ENCODE peak calls at places on chromosomes 2 and 18, in ten cellular contexts. P is HFFc6; S is MCF 10A; Y is NCI-H1930; K is neural progenitor cell; O is NAMALWA; A is activated naive CD8-positive, alpha-beta T cell treated with anti-CD3 and anti-CD28 coated beads, Interleukin-2, amount 10 ng/mL, durations not matched to agents 7 days and 5 days; R is NCI-H82; Z is GM13976; T is D341Med. X is an unnamed sample.

GRCh38 chr2:108243566-108243965 is 3.8 kb downstream of the SULT1C3 start:
- DNase-seq in R (no peak), K (no peak), S (no peak), Y (no peak), A (no peak), T (no peak), P (peak; percentile 26), O (no peak), Z (no peak), X (no peak)

GRCh38 chr2:198641161-198641560 is 816.6 kb downstream of the SATB2 start:
- DNase-seq in T (no peak), Z (no peak), O (no peak), P (no peak), A (no peak), Y (no peak), K (no peak), S (no peak), R (no peak), X (peak; percentile 14)

GRCh38 chr2:24970483-24971299 is 1.1 kb downstream of the DNAJC27 start:
- DNase-seq in Z (no peak), R (peak; percentile 53), A (no peak), S (peak; percentile 42), K (no peak), Y (no peak), O (no peak), P (peak; percentile 9), T (no peak), X (peak; percentile 37)

GRCh38 chr2:23480991-23481797 is 96.2 kb downstream of the KLHL29 start:
- DNase-seq in Y (no peak), R (no peak), A (no peak), S (peak; percentile 73), O (no peak), T (no peak), Z (no peak), K (no peak), P (peak; percentile 59), X (peak; percentile 92)

GRCh38 chr2:207662203-207662602 is 37.0 kb upstream of the METTL21A start:
- DNase-seq in S (no peak), Z (peak; percentile 47), Y (no peak), A (no peak), K (no peak), P (no peak), R (no peak), T (no peak), O (peak; percentile 83), X (no peak)

GRCh38 chr2:138536302-138536701 is 34.7 kb downstream of the SPOPL start:
- DNase-seq in S (peak; percentile 4), Y (no peak), A (no peak), P (peak; percentile 7), Z (peak; percentile 22), K (peak; percentile 27), R (no peak), T (peak; percentile 51), O (no peak), X (peak; percentile 19)

GRCh38 chr2:46135936-46136335 is 161.3 kb upstream of the EPAS1 start:
- DNase-seq in Y (no peak), A (no peak), K (no peak), R (no peak), Z (no peak), O (no peak), P (peak; percentile 61), T (no peak), S (no peak), X (peak; percentile 72)

GRCh38 chr2:26897807-26898479 is 50.0 kb downstream of the DPYSL5 start:
- DNase-seq in P (no peak), Y (no peak), T (no peak), O (no peak), K (no peak), S (no peak), Z (no peak), R (no peak), A (no peak), X (no peak)

GRCh38 chr18:74613390-74613789 is 15.7 kb downstream of the ZNF407 start:
- DNase-seq in Z (no peak), A (no peak), S (no peak), R (no peak), K (no peak), O (no peak), Y (no peak), T (no peak), P (no peak), X (no peak)

GRCh38 chr2:24122356-24123211 is 550 bp downstream of the PFN4 start:
- DNase-seq in K (peak; percentile 21), Y (peak; percentile 4), O (peak; percentile 21), R (peak; percentile 18), T (no peak), Z (no peak), P (no peak), A (no peak), S (no peak), X (no peak)

GRCh38 chr2:233380132-233381012 is 26.1 kb downstream of the DGKD start:
- DNase-seq in R (peak; percentile 43), K (no peak), Y (no peak), A (no peak), S (no peak), P (no peak), O (peak; percentile 59), Z (no peak), T (peak; percentile 61), X (no peak)

GRCh38 chr2:238281826-238282480 is 6.5 kb downstream of the PER2 start:
- DNase-seq in P (no peak), Z (no peak), R (no peak), S (no peak), A (no peak), T (no peak), O (no peak), Y (no peak), K (no peak), X (no peak)

GRCh38 chr2:58042486-58042970 is 4.1 kb upstream of the VRK2 start:
- DNase-seq in R (peak; percentile 26), Y (no peak), P (peak; percentile 92), K (no peak), S (peak; percentile 92), Z (no peak), T (no peak), A (no peak), O (no peak), X (peak; percentile 79)

GRCh38 chr2:189208254-189208653 is 28.7 kb upstream of the COL5A2 start:
- DNase-seq in K (peak; percentile 8), Y (no peak), O (no peak), A (no peak), R (no peak), S (no peak), P (no peak), T (no peak), Z (no peak), X (no peak)

GRCh38 chr18:7338846-7339245 is 108.0 kb downstream of the LRRC30 start:
- DNase-seq in O (no peak), Y (no peak), Z (no peak), S (peak; percentile 43), R (no peak), K (no peak), P (no peak), A (no peak), T (no peak), X (no peak)

GRCh38 chr2:67054725-67055124 is 342.4 kb upstream of the ETAA1 start:
- DNase-seq in R (peak; percentile 89), O (no peak), P (no peak), Y (no peak), K (no peak), A (no peak), S (no peak), Z (no peak), T (no peak), X (no peak)

GRCh38 chr2:235570256-235570655 is 76.4 kb downstream of the AGAP1 start:
- DNase-seq in R (no peak), Z (no peak), Y (no peak), O (no peak), A (no peak), P (peak; percentile 65), T (no peak), K (no peak), S (no peak), X (peak; percentile 66)

GRCh38 chr2:215899111-215900074 is 114.0 kb downstream of the MREG start:
- DNase-seq in A (no peak), K (no peak), Z (no peak), S (peak; percentile 14), Y (no peak), R (no peak), O (no peak), T (no peak), P (peak; percentile 32), X (no peak)

GRCh38 chr2:105674406-105674805 is 70.3 kb upstream of the NCK2 start:
- DNase-seq in O (no peak), T (no peak), Y (no peak), Z (no peak), S (no peak), P (no peak), A (no peak), K (no peak), R (no peak), X (no peak)

GRCh38 chr2:166792808-166793207 is 95.5 kb upstream of the XIRP2 start:
- DNase-seq in Z (no peak), S (no peak), P (no peak), A (no peak), O (no peak), Y (no peak), R (no peak), K (no peak), T (no peak), X (no peak)